ENCODE peak calls at places on chromosomes 3 and 15, in nine cellular contexts. D is breast epithelium, L is tibial nerve, X is stomach, G is K562, A is lower leg skin, P is esophagus squamous epithelium, M is heart left ventricle, V is HCT116. S is an unnamed sample.

GRCh38 chr3:175065492-175065891 is 206.4 kb downstream of the NAALADL2 start:
- DNase-seq in X (no peak), M (no peak), P (no peak), G (no peak), V (no peak), A (no peak), D (no peak), L (no peak), S (no peak)

GRCh38 chr3:60743631-60744164 is 507.6 kb downstream of the FHIT start:
- DNase-seq in G (no peak), M (no peak), L (no peak), X (no peak), A (no peak), V (no peak), P (no peak), D (no peak), S (no peak)

GRCh38 chr3:125212096-125212508 is 446 bp downstream of the SLC12A8 start:
- DNase-seq in A (no peak), D (no peak), L (no peak), P (no peak), G (no peak), X (no peak), V (no peak), M (no peak), S (no peak)

GRCh38 chr3:11534011-11534782 is 109.5 kb downstream of the VGLL4 start:
- DNase-seq in G (no peak), P (no peak), X (peak), A (no peak), D (peak), V (no peak), L (no peak), M (no peak), S (no peak)

GRCh38 chr3:37861540-37862051 is at the start of gene CTDSPL:
- DNase-seq in A (peak), L (no peak), G (peak), X (peak), D (no peak), V (no peak), P (no peak), M (peak), S (no peak)

GRCh38 chr15:84804005-84804803 is 13.0 kb upstream of the ALPK3 start:
- DNase-seq in D (peak), M (no peak), L (no peak), A (no peak), P (no peak), X (no peak), G (no peak), V (no peak), S (no peak)

GRCh38 chr3:33364531-33365128 is 75.6 kb downstream of the UBP1 start:
- DNase-seq in L (no peak), D (no peak), P (no peak), X (no peak), V (no peak), A (no peak), G (no peak), M (no peak), S (no peak)

GRCh38 chr3:13346481-13347389 is 73.4 kb downstream of the NUP210 start:
- DNase-seq in V (no peak), X (peak), M (peak), G (no peak), D (no peak), P (no peak), L (no peak), A (peak), S (peak)

GRCh38 chr3:55485208-55485791 is 1.8 kb downstream of the WNT5A start:
- DNase-seq in M (peak), P (no peak), A (no peak), L (no peak), G (peak), D (peak), V (no peak), X (peak), S (peak)

GRCh38 chr3:185089343-185089742 is 63.5 kb downstream of the C3orf70 start:
- DNase-seq in D (no peak), L (no peak), P (no peak), X (no peak), A (no peak), M (no peak), G (no peak), V (no peak), S (no peak)

GRCh38 chr3:34463414-34463813 is 665.0 kb downstream of the PDCD6IP start:
- DNase-seq in X (no peak), G (no peak), A (no peak), D (no peak), P (no peak), M (no peak), L (no peak), V (no peak), S (no peak)

GRCh38 chr3:32113566-32113965 is 7.1 kb downstream of the GPD1L start:
- DNase-seq in D (no peak), A (no peak), X (no peak), V (no peak), P (no peak), M (no peak), G (no peak), L (no peak), S (no peak)

GRCh38 chr3:33717616-33717865 is 513 bp downstream of the CLASP2 start:
- DNase-seq in L (no peak), A (peak), D (no peak), P (no peak), X (peak), V (peak), M (peak), G (peak), S (no peak)

GRCh38 chr3:5531741-5532140 is 344.2 kb downstream of the EDEM1 start:
- DNase-seq in M (no peak), G (no peak), D (no peak), A (no peak), P (no peak), V (no peak), X (no peak), L (no peak), S (no peak)

GRCh38 chr15:26521142-26521541 is 251.7 kb downstream of the GABRB3 start:
- DNase-seq in M (no peak), G (no peak), L (no peak), A (no peak), X (no peak), V (no peak), P (no peak), D (no peak), S (no peak)

DNA sequence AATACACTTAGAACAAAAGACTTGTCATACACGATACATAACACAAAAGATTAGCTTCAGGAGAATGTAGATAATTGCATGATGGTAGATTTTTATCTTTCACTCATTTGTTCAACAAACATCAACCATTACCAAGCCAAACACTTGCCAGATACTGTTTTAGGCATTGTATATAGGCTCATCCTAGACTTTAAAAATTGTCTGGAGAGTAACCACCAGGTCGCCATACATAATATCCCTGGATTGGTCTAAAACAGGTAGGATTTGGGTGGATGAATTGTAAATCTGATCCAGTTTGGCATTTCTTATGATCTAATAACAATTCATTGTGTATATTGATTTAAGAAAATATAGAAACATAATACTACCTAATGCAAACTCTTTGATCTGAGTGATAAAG is 22.8 kb downstream of the GPR15 start:
- DNase-seq in L (no peak), G (no peak), M (no peak), X (no peak), P (no peak), V (no peak), D (no peak), A (no peak), S (no peak)
- TF ChIP-seq POLR2A in L (no peak), G (no peak), M (no peak), X (no peak), P (no peak), V (no peak), D (no peak), A (no peak), S (no peak)

GRCh38 chr3:15982243-15982642 is 184.5 kb upstream of the ANKRD28 start:
- DNase-seq in X (no peak), P (no peak), A (no peak), G (no peak), L (no peak), M (no peak), D (no peak), V (no peak), S (no peak)
- TF ChIP-seq POLR2A in X (no peak), P (no peak), A (no peak), G (no peak), L (no peak), M (no peak), D (no peak), V (no peak), S (no peak)

GRCh38 chr15:42274693-42274971 is 1.4 kb upstream of the TMEM87A start:
- DNase-seq in X (no peak), V (no peak), D (no peak), M (peak), G (peak), P (no peak), A (no peak), L (no peak), S (no peak)

GRCh38 chr15:42273900-42274692 is 863 bp upstream of the TMEM87A start:
- DNase-seq in M (peak), L (peak), G (peak), X (peak), V (no peak), P (peak), D (peak), A (peak), S (peak)

GRCh38 chr15:42270996-42271395 is 2.0 kb upstream of the GANC start:
- DNase-seq in M (no peak), X (no peak), P (no peak), L (no peak), G (no peak), A (no peak), D (no peak), V (no peak), S (no peak)

GRCh38 chr15:42272768-42273098 is 268 bp upstream of the GANC start:
- DNase-seq in D (no peak), M (no peak), A (no peak), V (no peak), P (no peak), L (no peak), G (no peak), X (no peak), S (no peak)

DNA sequence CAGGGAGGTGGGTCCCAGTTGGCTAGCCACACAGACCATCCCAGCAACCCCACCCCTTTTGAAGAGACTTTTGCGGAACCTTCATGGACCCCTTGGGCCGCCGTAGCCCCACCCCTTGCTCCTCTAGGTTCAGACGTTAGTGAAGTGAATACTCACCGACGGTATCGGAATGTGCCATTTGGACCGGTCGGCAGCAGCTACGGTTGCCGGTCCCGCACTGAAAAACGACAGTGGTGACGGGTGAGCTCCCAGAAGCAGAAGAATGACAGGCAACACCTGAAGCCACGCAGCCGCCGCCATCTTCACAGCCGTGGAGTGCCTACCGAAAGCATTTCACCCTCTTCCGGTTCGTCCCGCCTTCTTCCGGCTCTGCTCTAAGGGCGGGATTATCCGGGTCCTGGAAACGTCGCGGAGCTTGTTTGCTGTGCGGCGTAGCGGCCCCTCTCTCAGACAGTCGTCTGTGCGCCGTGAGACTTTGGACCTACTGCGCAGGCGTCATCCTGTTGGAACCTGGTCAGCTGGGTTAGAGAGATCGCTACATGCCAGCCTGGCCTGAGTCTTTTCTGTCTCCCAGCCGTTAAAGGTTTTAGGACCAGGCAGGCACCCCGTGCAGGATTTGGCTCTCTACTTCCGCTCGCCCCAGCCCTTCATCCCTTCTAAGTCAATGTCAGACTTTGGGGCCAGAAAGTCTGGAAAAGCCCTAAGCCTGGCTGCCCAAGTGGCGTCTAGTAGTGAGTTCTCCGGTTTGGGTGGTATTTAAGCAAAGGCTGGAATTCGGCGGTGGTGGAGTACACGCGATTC is at the start of the genes GANC and TMEM87A:
- DNase-seq in D (peak), M (peak), L (peak), A (peak), V (peak), X (peak), G (peak), P (peak), S (peak)
- TF ChIP-seq POLR2A in D (peak), M (no peak), L (peak), A (no peak), V (peak), X (peak), G (peak), P (peak), S (peak)

DNA sequence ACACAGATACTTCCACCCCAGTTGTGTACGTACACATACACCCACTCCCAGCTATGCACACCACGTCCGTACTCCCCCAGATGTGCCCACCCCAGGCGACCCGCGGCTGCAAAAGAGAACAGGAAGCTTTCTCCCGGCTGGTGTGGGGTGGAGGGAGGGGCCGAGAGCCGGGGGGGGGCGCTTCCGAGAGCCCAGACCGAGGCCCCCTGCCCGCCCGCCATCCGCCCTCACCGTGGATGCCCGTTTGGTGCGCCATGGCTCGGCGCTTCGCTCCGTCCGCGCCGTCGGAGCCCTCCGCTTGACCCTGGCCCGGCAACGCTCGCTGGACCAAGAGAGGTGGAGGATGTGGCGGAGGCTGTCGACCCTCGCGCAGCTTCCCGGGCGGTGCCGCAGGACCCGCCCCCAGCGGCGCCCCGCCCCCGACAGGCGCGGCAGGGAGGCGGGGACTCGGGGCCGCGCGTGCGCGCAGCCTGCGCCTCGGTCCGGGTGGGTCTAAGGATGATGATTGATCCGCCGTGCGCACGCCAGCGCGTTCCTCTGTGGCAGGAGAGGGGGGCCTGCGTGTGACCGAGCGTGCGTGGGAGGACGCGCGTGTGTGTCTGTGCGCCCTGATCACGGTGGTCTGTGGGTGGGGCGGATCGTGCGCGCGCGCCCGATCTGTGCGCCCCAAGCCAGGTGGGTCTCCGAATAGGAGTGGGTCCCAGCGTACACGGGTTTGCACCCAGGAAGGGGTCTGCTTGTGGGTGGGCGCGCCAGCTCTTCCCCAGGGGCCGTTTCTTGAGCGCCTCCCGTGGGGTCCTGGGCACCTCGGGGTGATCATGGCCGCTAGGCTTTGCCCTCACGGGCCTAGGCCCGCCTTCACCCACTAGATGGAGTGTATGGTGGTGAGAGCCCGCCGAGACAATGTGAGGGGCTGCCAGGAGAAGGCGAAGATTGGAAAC is at the start of gene TWF2:
- DNase-seq in D (peak), P (no peak), L (peak), V (peak), X (peak), A (peak), G (peak), M (peak), S (peak)
- TF ChIP-seq POLR2A in D (no peak), P (peak), L (peak), V (peak), X (no peak), A (no peak), G (peak), M (no peak), S (peak)

GRCh38 chr15:42157981-42158765 is 1.7 kb upstream of the PLA2G4F start:
- DNase-seq in V (no peak), P (no peak), D (no peak), A (no peak), X (peak), M (no peak), L (no peak), G (peak), S (peak)
- TF ChIP-seq POLR2A in V (no peak), P (no peak), D (no peak), A (no peak), X (no peak), M (no peak), L (no peak), G (no peak), S (no peak)

GRCh38 chr3:9916734-9917680 is at the start of gene IL17RC:
- DNase-seq in V (peak), D (peak), A (peak), P (no peak), G (peak), L (peak), M (peak), X (peak), S (peak)
- TF ChIP-seq POLR2A in V (no peak), D (no peak), A (no peak), P (no peak), G (peak), L (peak), M (no peak), X (no peak), S (peak)

GRCh38 chr3:126521122-126521891 is 2.6 kb upstream of the CHST13 start:
- DNase-seq in X (no peak), L (no peak), M (no peak), D (no peak), A (no peak), V (no peak), P (no peak), G (no peak), S (no peak)

GRCh38 chr3:126519506-126520455 is 2.2 kb upstream of the UROC1 start:
- DNase-seq in X (no peak), P (no peak), A (no peak), D (no peak), L (no peak), M (no peak), V (no peak), G (no peak), S (no peak)

GRCh38 chr3:126524429-126524988 is 554 bp downstream of the CHST13 start:
- DNase-seq in D (no peak), X (no peak), M (no peak), L (no peak), G (no peak), P (no peak), A (no peak), V (no peak), S (no peak)

GRCh38 chr3:126523745-126524428 is at the start of gene CHST13:
- DNase-seq in V (no peak), P (no peak), M (no peak), A (no peak), G (peak), X (peak), D (no peak), L (no peak), S (no peak)

GRCh38 chr3:126522363-126522788 is 1.6 kb upstream of the CHST13 start:
- DNase-seq in G (peak), V (peak), M (peak), L (peak), P (no peak), X (peak), D (peak), A (peak), S (peak)
- TF ChIP-seq POLR2A in G (no peak), V (no peak), M (no peak), L (no peak), P (no peak), X (no peak), D (no peak), A (no peak), S (no peak)

GRCh38 chr15:51533672-51534398 is 88.7 kb downstream of the DMXL2 start:
- DNase-seq in A (no peak), L (no peak), D (no peak), P (no peak), G (no peak), V (no peak), X (no peak), M (no peak), S (no peak)
- TF ChIP-seq POLR2A in A (no peak), L (no peak), D (no peak), P (no peak), G (no peak), V (no peak), X (no peak), M (no peak), S (no peak)

DNA sequence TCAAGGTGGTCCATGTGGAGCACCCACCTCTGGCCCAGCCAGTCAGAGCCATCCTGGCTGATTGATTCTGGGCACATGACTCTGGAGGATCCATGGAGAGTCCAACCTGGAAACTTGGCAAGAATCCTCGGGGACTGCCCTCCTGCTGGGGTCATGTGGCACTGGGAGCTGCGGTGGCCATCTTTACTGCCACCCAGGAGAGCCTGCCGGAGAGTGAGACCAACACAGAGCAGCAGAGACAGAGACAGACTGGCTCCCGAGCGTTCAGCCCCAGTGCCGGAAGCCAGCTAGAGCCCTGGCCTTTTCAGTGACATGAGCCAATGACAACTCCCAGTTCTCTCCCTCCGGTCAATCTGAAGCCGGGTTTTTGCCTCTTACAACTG is 11.5 kb upstream of the GATA2 start:
- DNase-seq in P (no peak), V (no peak), X (no peak), L (no peak), G (no peak), A (no peak), D (no peak), M (no peak), S (no peak)
- TF ChIP-seq POLR2A in P (no peak), V (no peak), X (no peak), L (no peak), G (no peak), A (no peak), D (no peak), M (no peak), S (no peak)